ENCODE peak calls at places on chromosomes 16 and 17, in ten cellular contexts. One of them, this sample, is unnamed.

GRCh38 chr17:28369684-28370034 is 448 bp downstream of the VTN start:
- DNase-seq in fibroblast of lung: no peak
- DNase-seq in upper lobe of right lung: peak
- DNase-seq in dorsolateral prefrontal cortex: no peak
- DNase-seq in type B pancreatic cell: no peak
- DNase-seq in HFFc6: no peak
- DNase-seq in neural crest cell: no peak
- DNase-seq in tibial artery: no peak
- DNase-seq in B cell: no peak
- DNase-seq in endothelial cell: no peak
- DNase-seq in this sample: no peak

GRCh38 chr17:36089888-36090836 is at the start of gene CCL3:
- DNase-seq in fibroblast of lung: no peak
- DNase-seq in upper lobe of right lung: no peak
- DNase-seq in dorsolateral prefrontal cortex: no peak
- DNase-seq in type B pancreatic cell: no peak
- DNase-seq in HFFc6: no peak
- DNase-seq in neural crest cell: no peak
- DNase-seq in tibial artery: no peak
- DNase-seq in B cell: peak
- DNase-seq in endothelial cell: no peak
- DNase-seq in this sample: no peak

GRCh38 chr16:85360323-85361277 is 248.3 kb upstream of the CIBAR2 start:
- DNase-seq in fibroblast of lung: no peak
- DNase-seq in upper lobe of right lung: peak
- DNase-seq in dorsolateral prefrontal cortex: peak
- DNase-seq in type B pancreatic cell: no peak
- DNase-seq in HFFc6: no peak
- DNase-seq in neural crest cell: no peak
- DNase-seq in tibial artery: no peak
- DNase-seq in B cell: no peak
- DNase-seq in endothelial cell: no peak
- DNase-seq in this sample: no peak

GRCh38 chr16:88194397-88195020 is 188.2 kb upstream of the ZNF469 start:
- DNase-seq in fibroblast of lung: peak
- DNase-seq in upper lobe of right lung: peak
- DNase-seq in dorsolateral prefrontal cortex: no peak
- DNase-seq in type B pancreatic cell: no peak
- DNase-seq in HFFc6: no peak
- DNase-seq in neural crest cell: no peak
- DNase-seq in tibial artery: no peak
- DNase-seq in B cell: no peak
- DNase-seq in endothelial cell: no peak
- DNase-seq in this sample: no peak

GRCh38 chr17:47687748-47688147 is 6.2 kb upstream of the TBKBP1 start:
- DNase-seq in fibroblast of lung: peak
- DNase-seq in upper lobe of right lung: no peak
- DNase-seq in dorsolateral prefrontal cortex: no peak
- DNase-seq in type B pancreatic cell: no peak
- DNase-seq in HFFc6: no peak
- DNase-seq in neural crest cell: no peak
- DNase-seq in tibial artery: no peak
- DNase-seq in B cell: no peak
- DNase-seq in endothelial cell: no peak
- DNase-seq in this sample: no peak

GRCh38 chr16:31471875-31472558 is at the start of gene TGFB1I1:
- DNase-seq in fibroblast of lung: peak
- DNase-seq in upper lobe of right lung: no peak
- DNase-seq in dorsolateral prefrontal cortex: no peak
- DNase-seq in type B pancreatic cell: no peak
- DNase-seq in HFFc6: peak
- DNase-seq in neural crest cell: no peak
- DNase-seq in tibial artery: peak
- DNase-seq in B cell: peak
- DNase-seq in endothelial cell: no peak
- DNase-seq in this sample: no peak

GRCh38 chr17:7478276-7479138 is 924 bp downstream of the ZBTB4 start:
- DNase-seq in fibroblast of lung: peak
- DNase-seq in upper lobe of right lung: peak
- DNase-seq in dorsolateral prefrontal cortex: peak
- DNase-seq in type B pancreatic cell: no peak
- DNase-seq in HFFc6: peak
- DNase-seq in neural crest cell: no peak
- DNase-seq in tibial artery: peak
- DNase-seq in B cell: peak
- DNase-seq in endothelial cell: no peak
- DNase-seq in this sample: peak

GRCh38 chr17:83185023-83186002 is 105.9 kb downstream of the METRNL start:
- DNase-seq in fibroblast of lung: no peak
- DNase-seq in upper lobe of right lung: no peak
- DNase-seq in dorsolateral prefrontal cortex: peak
- DNase-seq in type B pancreatic cell: peak
- DNase-seq in HFFc6: no peak
- DNase-seq in neural crest cell: no peak
- DNase-seq in tibial artery: peak
- DNase-seq in B cell: no peak
- DNase-seq in endothelial cell: no peak
- DNase-seq in this sample: no peak

GRCh38 chr17:57293077-57293476 is 36.8 kb downstream of the MSI2 start:
- DNase-seq in fibroblast of lung: no peak
- DNase-seq in upper lobe of right lung: no peak
- DNase-seq in dorsolateral prefrontal cortex: no peak
- DNase-seq in type B pancreatic cell: no peak
- DNase-seq in HFFc6: no peak
- DNase-seq in neural crest cell: no peak
- DNase-seq in tibial artery: no peak
- DNase-seq in B cell: no peak
- DNase-seq in endothelial cell: no peak
- DNase-seq in this sample: no peak

GRCh38 chr16:25966172-25967097 is 274.7 kb downstream of the HS3ST4 start:
- DNase-seq in fibroblast of lung: no peak
- DNase-seq in upper lobe of right lung: no peak
- DNase-seq in dorsolateral prefrontal cortex: no peak
- DNase-seq in type B pancreatic cell: no peak
- DNase-seq in HFFc6: no peak
- DNase-seq in neural crest cell: no peak
- DNase-seq in tibial artery: no peak
- DNase-seq in B cell: no peak
- DNase-seq in endothelial cell: no peak
- DNase-seq in this sample: no peak

GRCh38 chr16:73921295-73921694 is 375.3 kb upstream of the PSMD7 start:
- DNase-seq in fibroblast of lung: no peak
- DNase-seq in upper lobe of right lung: no peak
- DNase-seq in dorsolateral prefrontal cortex: no peak
- DNase-seq in type B pancreatic cell: no peak
- DNase-seq in HFFc6: no peak
- DNase-seq in neural crest cell: no peak
- DNase-seq in tibial artery: no peak
- DNase-seq in B cell: no peak
- DNase-seq in endothelial cell: no peak
- DNase-seq in this sample: no peak

GRCh38 chr17:77725851-77726250 is 232.7 kb upstream of the TNRC6C start:
- DNase-seq in fibroblast of lung: no peak
- DNase-seq in upper lobe of right lung: no peak
- DNase-seq in dorsolateral prefrontal cortex: no peak
- DNase-seq in type B pancreatic cell: no peak
- DNase-seq in HFFc6: no peak
- DNase-seq in neural crest cell: no peak
- DNase-seq in tibial artery: no peak
- DNase-seq in B cell: no peak
- DNase-seq in endothelial cell: no peak
- DNase-seq in this sample: no peak

GRCh38 chr16:48101069-48101674 is 54.6 kb downstream of the ABCC12 start:
- DNase-seq in fibroblast of lung: no peak
- DNase-seq in upper lobe of right lung: no peak
- DNase-seq in dorsolateral prefrontal cortex: no peak
- DNase-seq in type B pancreatic cell: no peak
- DNase-seq in HFFc6: no peak
- DNase-seq in neural crest cell: no peak
- DNase-seq in tibial artery: no peak
- DNase-seq in B cell: no peak
- DNase-seq in endothelial cell: no peak
- DNase-seq in this sample: no peak

GRCh38 chr17:47618416-47618815 is 31.3 kb upstream of the KPNB1 start:
- DNase-seq in fibroblast of lung: no peak
- DNase-seq in upper lobe of right lung: no peak
- DNase-seq in dorsolateral prefrontal cortex: no peak
- DNase-seq in type B pancreatic cell: no peak
- DNase-seq in HFFc6: peak
- DNase-seq in neural crest cell: no peak
- DNase-seq in tibial artery: no peak
- DNase-seq in B cell: no peak
- DNase-seq in endothelial cell: peak
- DNase-seq in this sample: no peak

GRCh38 chr17:75652934-75653549 is 13.9 kb downstream of the RECQL5 start:
- DNase-seq in fibroblast of lung: peak
- DNase-seq in upper lobe of right lung: peak
- DNase-seq in dorsolateral prefrontal cortex: no peak
- DNase-seq in type B pancreatic cell: no peak
- DNase-seq in HFFc6: no peak
- DNase-seq in neural crest cell: peak
- DNase-seq in tibial artery: peak
- DNase-seq in B cell: peak
- DNase-seq in endothelial cell: peak
- DNase-seq in this sample: no peak

GRCh38 chr17:70319516-70319915 is 150.2 kb downstream of the KCNJ2 start:
- DNase-seq in fibroblast of lung: no peak
- DNase-seq in upper lobe of right lung: no peak
- DNase-seq in dorsolateral prefrontal cortex: no peak
- DNase-seq in type B pancreatic cell: no peak
- DNase-seq in HFFc6: no peak
- DNase-seq in neural crest cell: no peak
- DNase-seq in tibial artery: no peak
- DNase-seq in B cell: no peak
- DNase-seq in endothelial cell: no peak
- DNase-seq in this sample: no peak

GRCh38 chr16:54533856-54534490 is 247.4 kb upstream of the IRX3 start:
- DNase-seq in fibroblast of lung: no peak
- DNase-seq in upper lobe of right lung: no peak
- DNase-seq in dorsolateral prefrontal cortex: no peak
- DNase-seq in type B pancreatic cell: no peak
- DNase-seq in HFFc6: no peak
- DNase-seq in neural crest cell: no peak
- DNase-seq in tibial artery: no peak
- DNase-seq in B cell: no peak
- DNase-seq in endothelial cell: no peak
- DNase-seq in this sample: no peak

GRCh38 chr16:54542805-54543504 is 256.4 kb upstream of the IRX3 start:
- DNase-seq in fibroblast of lung: no peak
- DNase-seq in upper lobe of right lung: no peak
- DNase-seq in dorsolateral prefrontal cortex: no peak
- DNase-seq in type B pancreatic cell: no peak
- DNase-seq in HFFc6: no peak
- DNase-seq in neural crest cell: no peak
- DNase-seq in tibial artery: no peak
- DNase-seq in B cell: no peak
- DNase-seq in endothelial cell: no peak
- DNase-seq in this sample: no peak

GRCh38 chr16:54540525-54541180 is 254.1 kb upstream of the IRX3 start:
- DNase-seq in fibroblast of lung: no peak
- DNase-seq in upper lobe of right lung: peak
- DNase-seq in dorsolateral prefrontal cortex: no peak
- DNase-seq in type B pancreatic cell: no peak
- DNase-seq in HFFc6: no peak
- DNase-seq in neural crest cell: no peak
- DNase-seq in tibial artery: no peak
- DNase-seq in B cell: no peak
- DNase-seq in endothelial cell: no peak
- DNase-seq in this sample: peak

GRCh38 chr16:54538241-54538640 is 251.7 kb upstream of the IRX3 start:
- DNase-seq in fibroblast of lung: no peak
- DNase-seq in upper lobe of right lung: no peak
- DNase-seq in dorsolateral prefrontal cortex: no peak
- DNase-seq in type B pancreatic cell: no peak
- DNase-seq in HFFc6: no peak
- DNase-seq in neural crest cell: no peak
- DNase-seq in tibial artery: no peak
- DNase-seq in B cell: no peak
- DNase-seq in endothelial cell: no peak
- DNase-seq in this sample: no peak
- TF ChIP-seq CTCF in fibroblast of lung: no peak
- TF ChIP-seq CTCF in upper lobe of right lung: peak
- TF ChIP-seq CTCF in dorsolateral prefrontal cortex: no peak
- TF ChIP-seq CTCF in type B pancreatic cell: peak
- TF ChIP-seq CTCF in HFFc6: peak
- TF ChIP-seq CTCF in neural crest cell: peak
- TF ChIP-seq CTCF in tibial artery: no peak
- TF ChIP-seq CTCF in B cell: no peak
- TF ChIP-seq CTCF in endothelial cell: no peak
- TF ChIP-seq CTCF in this sample: peak

GRCh38 chr16:14284930-14285541 is 213.9 kb downstream of the MRTFB start:
- DNase-seq in fibroblast of lung: peak
- DNase-seq in upper lobe of right lung: peak
- DNase-seq in dorsolateral prefrontal cortex: no peak
- DNase-seq in type B pancreatic cell: no peak
- DNase-seq in HFFc6: peak
- DNase-seq in neural crest cell: no peak
- DNase-seq in tibial artery: no peak
- DNase-seq in B cell: no peak
- DNase-seq in endothelial cell: peak
- DNase-seq in this sample: no peak
- TF ChIP-seq CTCF in fibroblast of lung: peak
- TF ChIP-seq CTCF in upper lobe of right lung: peak
- TF ChIP-seq CTCF in dorsolateral prefrontal cortex: peak
- TF ChIP-seq CTCF in type B pancreatic cell: peak
- TF ChIP-seq CTCF in HFFc6: peak
- TF ChIP-seq CTCF in neural crest cell: peak
- TF ChIP-seq CTCF in tibial artery: no peak
- TF ChIP-seq CTCF in B cell: no peak
- TF ChIP-seq CTCF in endothelial cell: no peak
- TF ChIP-seq CTCF in this sample: no peak

DNA sequence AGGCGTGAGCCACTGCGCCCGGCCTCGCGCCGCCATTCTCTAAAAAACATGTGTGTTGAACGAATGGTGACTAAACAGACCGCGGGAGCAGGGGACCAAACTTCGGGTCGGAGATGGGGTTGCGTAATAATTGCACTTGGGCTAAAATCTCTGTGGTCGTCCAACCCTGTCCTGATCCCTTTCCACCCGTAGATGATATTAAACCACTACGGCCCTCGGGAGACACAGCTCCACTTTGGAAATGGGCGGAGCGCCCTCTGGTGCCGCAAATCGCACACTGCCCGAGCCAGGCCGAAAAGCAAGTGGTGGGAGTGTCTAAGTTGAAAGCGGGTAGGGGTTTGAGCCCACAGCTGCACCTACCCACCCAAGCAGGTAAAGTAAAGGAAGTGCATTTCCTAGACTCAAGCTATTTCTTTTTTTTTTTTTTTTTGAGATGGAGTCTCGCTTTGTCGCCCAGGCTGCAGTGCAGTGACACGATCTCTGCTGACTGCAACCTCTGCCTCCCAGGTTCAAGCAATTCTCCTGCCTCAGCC is 17.0 kb downstream of the CAVIN1 start:
- DNase-seq in fibroblast of lung: peak
- DNase-seq in upper lobe of right lung: peak
- DNase-seq in dorsolateral prefrontal cortex: peak
- DNase-seq in type B pancreatic cell: peak
- DNase-seq in HFFc6: peak
- DNase-seq in neural crest cell: peak
- DNase-seq in tibial artery: peak
- DNase-seq in B cell: peak
- DNase-seq in endothelial cell: peak
- DNase-seq in this sample: peak
- TF ChIP-seq CTCF in fibroblast of lung: peak
- TF ChIP-seq CTCF in upper lobe of right lung: peak
- TF ChIP-seq CTCF in dorsolateral prefrontal cortex: peak
- TF ChIP-seq CTCF in type B pancreatic cell: peak
- TF ChIP-seq CTCF in HFFc6: peak
- TF ChIP-seq CTCF in neural crest cell: peak
- TF ChIP-seq CTCF in tibial artery: peak
- TF ChIP-seq CTCF in B cell: peak
- TF ChIP-seq CTCF in endothelial cell: peak
- TF ChIP-seq CTCF in this sample: peak

GRCh38 chr16:66924527-66925321 is 611 bp downstream of the RRAD start:
- DNase-seq in fibroblast of lung: no peak
- DNase-seq in upper lobe of right lung: peak
- DNase-seq in dorsolateral prefrontal cortex: no peak
- DNase-seq in type B pancreatic cell: no peak
- DNase-seq in HFFc6: no peak
- DNase-seq in neural crest cell: peak
- DNase-seq in tibial artery: peak
- DNase-seq in B cell: peak
- DNase-seq in endothelial cell: peak
- DNase-seq in this sample: peak
- TF ChIP-seq CTCF in fibroblast of lung: peak
- TF ChIP-seq CTCF in upper lobe of right lung: peak
- TF ChIP-seq CTCF in dorsolateral prefrontal cortex: no peak
- TF ChIP-seq CTCF in type B pancreatic cell: peak
- TF ChIP-seq CTCF in HFFc6: peak
- TF ChIP-seq CTCF in neural crest cell: peak
- TF ChIP-seq CTCF in tibial artery: peak
- TF ChIP-seq CTCF in B cell: peak
- TF ChIP-seq CTCF in endothelial cell: peak
- TF ChIP-seq CTCF in this sample: peak

This sample was measured in progenitor cell of endocrine pancreas.